ENCODE peak calls at places on chromosomes 2 and 18, in nine cellular contexts. G is H1, S is astrocyte, I is mammary epithelial cell, H is neural progenitor cell, O is SK-N-SH, P is fibroblast of lung, Y is hepatocyte, J is IMR-90. A is an unnamed sample.

GRCh38 chr2:186544255-186544675 is 45.6 kb upstream of the ITGAV start:
- DNase-seq in H (peak), I (peak), O (no peak), J (peak), S (peak), G (no peak), P (peak), Y (peak), A (peak)

GRCh38 chr2:202088777-202089176 is 15.7 kb downstream of the KIAA2012 start:
- DNase-seq in S (no peak), G (no peak), J (no peak), H (no peak), P (no peak), Y (no peak), I (no peak), O (no peak), A (no peak)

GRCh38 chr2:36572054-36572751 is 25.8 kb downstream of the FEZ2 start:
- DNase-seq in S (no peak), J (no peak), I (no peak), Y (no peak), P (no peak), H (peak), G (no peak), O (no peak), A (no peak)

GRCh38 chr18:69987870-69988269 is 40.2 kb upstream of the CD226 start:
- DNase-seq in I (no peak), S (no peak), O (no peak), Y (no peak), H (no peak), G (no peak), J (no peak), P (no peak), A (no peak)

GRCh38 chr18:79792096-79792987 is 5.4 kb upstream of the KCNG2 start:
- DNase-seq in Y (no peak), G (no peak), S (no peak), I (no peak), O (no peak), P (no peak), H (no peak), J (no peak), A (no peak)

GRCh38 chr2:205539603-205540002 is 142.7 kb upstream of the NRP2 start:
- DNase-seq in S (no peak), J (no peak), P (no peak), G (no peak), H (no peak), I (no peak), O (no peak), Y (no peak), A (no peak)

GRCh38 chr2:167186465-167186864 is 298.2 kb downstream of the XIRP2 start:
- DNase-seq in O (no peak), G (no peak), P (no peak), S (no peak), I (no peak), H (no peak), J (no peak), Y (no peak), A (no peak)

GRCh38 chr2:46978696-46979095 is 63.1 kb upstream of the MCFD2 start:
- DNase-seq in H (no peak), O (no peak), Y (no peak), S (no peak), J (no peak), P (no peak), G (no peak), I (no peak), A (no peak)

GRCh38 chr18:32629990-32630389 is 142.8 kb downstream of the KLHL14 start:
- DNase-seq in H (no peak), I (no peak), O (no peak), S (no peak), G (no peak), J (no peak), P (no peak), Y (no peak), A (no peak)
- H2AFZ ChIP-seq in H (no peak), I (no peak), O (no peak), S (no peak), G (no peak), J (no peak), P (no peak), Y (no peak), A (no peak)

GRCh38 chr18:7950380-7951143 is 383.4 kb downstream of the PTPRM start:
- DNase-seq in I (peak), G (no peak), J (peak), Y (peak), P (peak), S (peak), H (no peak), O (no peak), A (peak)
- TF ChIP-seq CTCF in I (peak), G (no peak), J (peak), Y (no peak), P (no peak), S (peak), H (no peak), O (no peak), A (peak)

GRCh38 chr2:234404957-234405356 is 91.9 kb downstream of the ARL4C start:
- DNase-seq in O (no peak), J (no peak), I (no peak), P (no peak), G (no peak), H (no peak), S (no peak), Y (no peak), A (no peak)
- H3K4me2 ChIP-seq in O (no peak), J (no peak), I (no peak), P (no peak), G (no peak), H (no peak), S (no peak), Y (no peak), A (no peak)

GRCh38 chr2:181822097-181822496 is 69.4 kb upstream of the ITPRID2 start:
- DNase-seq in Y (no peak), H (no peak), G (no peak), I (no peak), J (no peak), P (no peak), S (no peak), O (no peak), A (no peak)

GRCh38 chr2:181818826-181819225 is 72.7 kb upstream of the ITPRID2 start:
- DNase-seq in H (no peak), O (no peak), Y (no peak), G (no peak), I (no peak), S (no peak), P (no peak), J (no peak), A (no peak)

GRCh38 chr2:181813963-181814565 is 77.5 kb upstream of the ITPRID2 start:
- DNase-seq in I (no peak), G (no peak), H (no peak), P (peak), O (no peak), J (peak), Y (peak), S (peak), A (no peak)

GRCh38 chr2:181821064-181821463 is 70.5 kb upstream of the ITPRID2 start:
- DNase-seq in G (no peak), P (no peak), I (no peak), J (no peak), H (no peak), Y (no peak), O (no peak), S (no peak), A (no peak)

DNA sequence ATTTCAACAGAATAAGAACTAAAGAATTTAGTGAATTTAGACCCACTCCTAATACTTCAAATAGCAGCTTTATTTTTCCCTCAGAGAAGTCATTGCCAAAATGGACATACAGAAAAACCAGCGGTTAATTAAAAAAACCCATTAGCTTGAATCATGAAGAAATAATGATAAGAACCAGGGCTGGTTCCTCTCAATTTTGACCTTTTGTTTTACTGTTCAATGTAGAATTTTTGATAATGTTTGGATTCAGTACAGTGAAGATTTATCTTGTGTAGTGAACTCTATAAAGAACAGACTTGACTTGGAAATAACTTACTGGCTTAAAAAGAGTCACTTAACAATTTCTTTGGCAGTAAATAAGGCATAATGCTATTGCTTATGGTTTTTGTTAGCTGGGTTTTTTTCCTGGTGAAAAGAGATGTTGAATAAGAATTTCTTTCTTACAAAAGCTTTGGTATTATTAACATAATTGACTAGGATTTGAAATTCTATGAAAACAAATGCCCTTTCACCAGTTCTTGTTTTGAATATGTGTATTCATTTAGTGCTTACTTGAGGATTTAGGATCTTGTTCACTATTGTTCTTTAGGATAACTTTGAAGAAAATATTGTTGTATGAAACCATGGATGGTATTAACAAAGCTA is 73.4 kb upstream of the ITPRID2 start:
- DNase-seq in H (no peak), I (no peak), Y (no peak), S (no peak), J (no peak), G (no peak), O (no peak), P (no peak), A (no peak)
- H2AFZ ChIP-seq in H (no peak), I (no peak), Y (no peak), S (no peak), J (no peak), G (no peak), O (no peak), P (no peak), A (no peak)

DNA sequence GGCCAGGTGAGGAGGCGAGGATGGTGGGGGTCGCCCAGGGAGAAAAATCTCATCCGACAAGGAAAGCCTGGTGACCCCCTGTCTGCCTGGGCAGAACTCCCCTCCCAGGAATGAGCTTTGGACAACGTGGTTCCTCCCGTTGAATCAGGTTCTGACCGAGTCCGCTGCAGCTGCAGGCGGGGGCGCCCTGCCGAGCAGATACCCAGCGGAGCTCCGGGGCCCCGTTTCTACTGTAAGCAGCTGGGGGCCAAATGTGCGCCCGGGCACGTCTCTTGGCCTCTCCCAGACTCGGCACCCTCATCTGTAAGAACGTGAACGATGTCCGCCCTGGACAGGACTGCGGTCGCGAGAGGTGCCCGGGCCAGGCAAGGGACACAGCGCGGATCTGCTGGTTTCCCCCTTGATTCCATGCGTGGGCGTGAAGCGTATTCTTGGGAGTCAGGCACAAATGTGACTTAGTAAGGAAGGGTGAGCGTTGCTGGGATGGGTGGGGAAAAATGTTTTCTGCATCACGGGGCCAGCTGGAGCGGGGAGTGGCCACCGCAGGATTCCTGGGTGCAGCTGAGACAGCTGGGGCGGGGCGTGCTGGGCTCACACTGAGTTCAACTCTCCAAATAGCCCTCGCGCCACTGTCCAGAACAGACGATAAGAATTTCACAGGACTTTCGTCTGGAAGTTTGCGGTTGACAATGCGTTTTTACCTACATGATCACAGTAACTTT is 20.2 kb upstream of the TUBB6 start:
- DNase-seq in O (peak), G (peak), S (peak), H (peak), Y (peak), J (peak), I (peak), P (peak), A (peak)
- TF ChIP-seq CTCF in O (no peak), G (no peak), S (no peak), H (no peak), Y (no peak), J (peak), I (peak), P (no peak), A (no peak)

GRCh38 chr2:71662665-71663394 is 209.5 kb downstream of the DYSF start:
- DNase-seq in O (no peak), I (no peak), J (no peak), P (no peak), S (no peak), H (no peak), Y (no peak), G (peak), A (no peak)
- H3K4me2 ChIP-seq in O (no peak), I (no peak), J (no peak), P (no peak), S (no peak), H (no peak), Y (no peak), G (no peak), A (no peak)

GRCh38 chr18:5710235-5710634 is 166.4 kb upstream of the EPB41L3 start:
- DNase-seq in Y (no peak), S (no peak), G (no peak), O (no peak), J (no peak), H (peak), I (no peak), P (no peak), A (no peak)

GRCh38 chr18:5709476-5710095 is 165.8 kb upstream of the EPB41L3 start:
- DNase-seq in S (no peak), J (no peak), Y (no peak), P (no peak), I (no peak), H (no peak), G (no peak), O (no peak), A (no peak)

GRCh38 chr18:5707586-5707985 is 163.8 kb upstream of the EPB41L3 start:
- DNase-seq in S (no peak), G (no peak), Y (no peak), J (no peak), O (no peak), P (no peak), H (no peak), I (no peak), A (no peak)

GRCh38 chr18:5705393-5705792 is 161.6 kb upstream of the EPB41L3 start:
- DNase-seq in G (no peak), Y (no peak), H (no peak), O (no peak), I (no peak), J (no peak), S (no peak), P (no peak), A (no peak)

GRCh38 chr18:5704847-5705246 is 161.1 kb upstream of the EPB41L3 start:
- DNase-seq in O (no peak), Y (no peak), P (no peak), I (no peak), H (no peak), G (no peak), J (no peak), S (no peak), A (no peak)
- H2AFZ ChIP-seq in O (no peak), Y (no peak), P (no peak), I (no peak), H (no peak), G (no peak), J (no peak), S (no peak), A (no peak)

A was measured in PC-9.